ENCODE peak calls at places on chromosomes 5 and 9, in nine cellular contexts. U is CD4-positive, alpha-beta T cell; Z is effector memory CD8-positive, alpha-beta T cell; G is natural killer cell; R is T-cell; E is activated T-cell treated with anti-CD3 and anti-CD28 coated beads, Interleukin-2, amount 50 U/mL, for 4 hours; J is stimulated activated effector memory CD8-positive, alpha-beta T cell treated with anti-CD3 and anti-CD28 coated beads, Interleukin-12 subunit alpha, Interleukin-12 subunit beta, amount 100 ng/mL, for 72 hours; D is right cardiac atrium; C is upper lobe of right lung. Q is an unnamed sample.

GRCh38 chr9:107542814-107543213 is 53.2 kb upstream of the KLF4 start:
- ATAC-seq in U (no peak), Z (no peak), G (no peak), R (no peak), E (no peak), J (no peak), D (no peak), C (no peak), Q (no peak)

GRCh38 chr5:149439899-149440655 is 61.0 kb upstream of the IL17B start:
- ATAC-seq in U (no peak), Z (no peak), G (no peak), R (no peak), E (peak), J (no peak), D (no peak), C (peak), Q (no peak)

GRCh38 chr9:123338710-123339665 is 17.0 kb upstream of the CRB2 start:
- ATAC-seq in U (peak), Z (peak), G (peak), R (peak), E (peak), J (peak), D (peak), C (peak), Q (no peak)

GRCh38 chr5:2697041-2697440 is 54.4 kb downstream of the IRX2 start:
- ATAC-seq in U (no peak), Z (no peak), G (no peak), R (no peak), E (no peak), J (no peak), D (no peak), C (no peak), Q (no peak)

GRCh38 chr9:26605367-26605766 is 287.2 kb downstream of the CAAP1 start:
- ATAC-seq in U (no peak), Z (no peak), G (no peak), R (no peak), E (no peak), J (no peak), D (no peak), C (peak), Q (no peak)

GRCh38 chr5:147303976-147304375 is 69.2 kb downstream of the STK32A start:
- ATAC-seq in U (no peak), Z (no peak), G (no peak), R (no peak), E (no peak), J (no peak), D (peak), C (peak), Q (no peak)

GRCh38 chr9:131178895-131179294 is 53.5 kb downstream of the NUP214 start:
- ATAC-seq in U (no peak), Z (no peak), G (no peak), R (no peak), E (no peak), J (no peak), D (peak), C (no peak), Q (no peak)

GRCh38 chr5:106755066-106755465 is 915.7 kb downstream of the EFNA5 start:
- ATAC-seq in U (no peak), Z (no peak), G (no peak), R (no peak), E (no peak), J (no peak), D (no peak), C (no peak), Q (no peak)

GRCh38 chr9:125492719-125493118 is 214.3 kb downstream of the MAPKAP1 start:
- ATAC-seq in U (no peak), Z (no peak), G (no peak), R (no peak), E (no peak), J (no peak), D (no peak), C (no peak), Q (no peak)

GRCh38 chr5:166027582-166027981 is 2263.9 kb upstream of the WWC1 start:
- ATAC-seq in U (no peak), Z (no peak), G (no peak), R (no peak), E (no peak), J (no peak), D (no peak), C (no peak), Q (no peak)

GRCh38 chr5:157555031-157555640 is 20.4 kb downstream of the ADAM19 start:
- ATAC-seq in U (no peak), Z (peak), G (no peak), R (no peak), E (no peak), J (peak), D (peak), C (peak), Q (no peak)

GRCh38 chr9:12014488-12014887 is 678.7 kb upstream of the TYRP1 start:
- ATAC-seq in U (no peak), Z (no peak), G (no peak), R (no peak), E (no peak), J (no peak), D (no peak), C (no peak), Q (no peak)

GRCh38 chr5:93953442-93953841 is 212.0 kb upstream of the POU5F2 start:
- ATAC-seq in U (no peak), Z (no peak), G (no peak), R (no peak), E (no peak), J (no peak), D (peak), C (no peak), Q (no peak)

GRCh38 chr9:130843049-130843908 is 8.2 kb downstream of the ABL1 start:
- ATAC-seq in U (no peak), Z (no peak), G (peak), R (no peak), E (no peak), J (no peak), D (no peak), C (no peak), Q (no peak)

GRCh38 chr5:180187767-180188166 is 21.2 kb downstream of the RASGEF1C start:
- ATAC-seq in U (no peak), Z (no peak), G (no peak), R (no peak), E (no peak), J (no peak), D (no peak), C (no peak), Q (no peak)

GRCh38 chr9:99809586-99810357 is 11.9 kb upstream of the NR4A3 start:
- ATAC-seq in U (no peak), Z (no peak), G (no peak), R (no peak), E (peak), J (peak), D (no peak), C (no peak), Q (no peak)

GRCh38 chr5:33526755-33527154 is 86.0 kb downstream of the TARS1 start:
- ATAC-seq in U (no peak), Z (no peak), G (no peak), R (no peak), E (no peak), J (no peak), D (no peak), C (no peak), Q (no peak)

GRCh38 chr5:41748631-41749030 is 121.6 kb downstream of the OXCT1 start:
- ATAC-seq in U (no peak), Z (no peak), G (no peak), R (no peak), E (peak), J (peak), D (no peak), C (no peak), Q (no peak)

GRCh38 chr9:68897557-68898145 is 116.3 kb downstream of the PRKACG start:
- ATAC-seq in U (no peak), Z (no peak), G (no peak), R (no peak), E (no peak), J (no peak), D (peak), C (no peak), Q (no peak)

Q was measured in gastroesophageal sphincter.